ENCODE peak calls at places on chromosomes 4 and X, in ten cellular contexts. One of them, this sample, is unnamed.

GRCh38 chr4:44668521-44668920 is 9.7 kb upstream of the GUF1 start:
- DNase-seq in CD8-positive, alpha-beta memory T cell: no peak
- DNase-seq in NCI-H524: no peak
- DNase-seq in activated CD4-positive, alpha-beta T cell treated with anti-CD3 and anti-CD28 coated beads, Interleukin-2, amount 10 ng/mL, durations not matched to agents 7 days and 5 days: no peak
- DNase-seq in kidney tubule cell: no peak
- DNase-seq in Caki2: no peak
- DNase-seq in body of pancreas: no peak
- DNase-seq in hypothalamus: no peak
- DNase-seq in A549: no peak
- DNase-seq in choroid plexus epithelial cell: no peak
- DNase-seq in this sample: no peak

GRCh38 chr4:38661371-38661770 is 2.6 kb upstream of the KLF3 start:
- DNase-seq in body of pancreas: no peak
- DNase-seq in activated CD4-positive, alpha-beta T cell treated with anti-CD3 and anti-CD28 coated beads, Interleukin-2, amount 10 ng/mL, durations not matched to agents 7 days and 5 days: no peak
- DNase-seq in CD8-positive, alpha-beta memory T cell: no peak
- DNase-seq in NCI-H524: no peak
- DNase-seq in hypothalamus: no peak
- DNase-seq in kidney tubule cell: no peak
- DNase-seq in A549: no peak
- DNase-seq in Caki2: no peak
- DNase-seq in choroid plexus epithelial cell: no peak
- DNase-seq in this sample: no peak

GRCh38 chrX:9535101-9535500 is 70.2 kb downstream of the TBL1X start:
- DNase-seq in CD8-positive, alpha-beta memory T cell: no peak
- DNase-seq in A549: no peak
- DNase-seq in activated CD4-positive, alpha-beta T cell treated with anti-CD3 and anti-CD28 coated beads, Interleukin-2, amount 10 ng/mL, durations not matched to agents 7 days and 5 days: no peak
- DNase-seq in body of pancreas: no peak
- DNase-seq in NCI-H524: no peak
- DNase-seq in kidney tubule cell: no peak
- DNase-seq in hypothalamus: no peak
- DNase-seq in choroid plexus epithelial cell: no peak
- DNase-seq in Caki2: no peak
- DNase-seq in this sample: no peak

GRCh38 chr4:13545394-13545808 is 1.1 kb upstream of the NKX3-2 start:
- DNase-seq in choroid plexus epithelial cell: no peak
- DNase-seq in kidney tubule cell: no peak
- DNase-seq in activated CD4-positive, alpha-beta T cell treated with anti-CD3 and anti-CD28 coated beads, Interleukin-2, amount 10 ng/mL, durations not matched to agents 7 days and 5 days: no peak
- DNase-seq in NCI-H524: no peak
- DNase-seq in A549: no peak
- DNase-seq in Caki2: no peak
- DNase-seq in CD8-positive, alpha-beta memory T cell: no peak
- DNase-seq in hypothalamus: no peak
- DNase-seq in body of pancreas: no peak
- DNase-seq in this sample: no peak

GRCh38 chr4:42398448-42399355 is 1.4 kb downstream of the SHISA3 start:
- DNase-seq in hypothalamus: no peak
- DNase-seq in Caki2: no peak
- DNase-seq in activated CD4-positive, alpha-beta T cell treated with anti-CD3 and anti-CD28 coated beads, Interleukin-2, amount 10 ng/mL, durations not matched to agents 7 days and 5 days: no peak
- DNase-seq in choroid plexus epithelial cell: no peak
- DNase-seq in CD8-positive, alpha-beta memory T cell: no peak
- DNase-seq in body of pancreas: peak
- DNase-seq in NCI-H524: no peak
- DNase-seq in A549: no peak
- DNase-seq in kidney tubule cell: no peak
- DNase-seq in this sample: no peak

GRCh38 chr4:7842384-7843279 is 97.0 kb downstream of the AFAP1 start:
- DNase-seq in CD8-positive, alpha-beta memory T cell: no peak
- DNase-seq in choroid plexus epithelial cell: peak
- DNase-seq in hypothalamus: no peak
- DNase-seq in Caki2: peak
- DNase-seq in body of pancreas: no peak
- DNase-seq in activated CD4-positive, alpha-beta T cell treated with anti-CD3 and anti-CD28 coated beads, Interleukin-2, amount 10 ng/mL, durations not matched to agents 7 days and 5 days: no peak
- DNase-seq in kidney tubule cell: peak
- DNase-seq in A549: peak
- DNase-seq in NCI-H524: no peak
- DNase-seq in this sample: no peak

GRCh38 chrX:13750204-13750603 is 15.7 kb downstream of the OFD1 start:
- DNase-seq in CD8-positive, alpha-beta memory T cell: peak
- DNase-seq in activated CD4-positive, alpha-beta T cell treated with anti-CD3 and anti-CD28 coated beads, Interleukin-2, amount 10 ng/mL, durations not matched to agents 7 days and 5 days: peak
- DNase-seq in body of pancreas: no peak
- DNase-seq in Caki2: peak
- DNase-seq in A549: peak
- DNase-seq in NCI-H524: peak
- DNase-seq in hypothalamus: no peak
- DNase-seq in choroid plexus epithelial cell: peak
- DNase-seq in kidney tubule cell: peak
- DNase-seq in this sample: no peak

GRCh38 chr4:28557755-28558154 is 1697.1 kb downstream of the STIM2 start:
- DNase-seq in Caki2: no peak
- DNase-seq in CD8-positive, alpha-beta memory T cell: no peak
- DNase-seq in activated CD4-positive, alpha-beta T cell treated with anti-CD3 and anti-CD28 coated beads, Interleukin-2, amount 10 ng/mL, durations not matched to agents 7 days and 5 days: no peak
- DNase-seq in kidney tubule cell: peak
- DNase-seq in A549: no peak
- DNase-seq in body of pancreas: no peak
- DNase-seq in hypothalamus: no peak
- DNase-seq in NCI-H524: no peak
- DNase-seq in choroid plexus epithelial cell: peak
- DNase-seq in this sample: no peak

GRCh38 chrX:2192584-2193272 is 308.0 kb downstream of the DHRSX start:
- DNase-seq in choroid plexus epithelial cell: no peak
- DNase-seq in CD8-positive, alpha-beta memory T cell: no peak
- DNase-seq in kidney tubule cell: no peak
- DNase-seq in A549: no peak
- DNase-seq in activated CD4-positive, alpha-beta T cell treated with anti-CD3 and anti-CD28 coated beads, Interleukin-2, amount 10 ng/mL, durations not matched to agents 7 days and 5 days: no peak
- DNase-seq in body of pancreas: no peak
- DNase-seq in Caki2: no peak
- DNase-seq in NCI-H524: no peak
- DNase-seq in hypothalamus: no peak
- DNase-seq in this sample: no peak

GRCh38 chr4:166622425-166622977 is 611.8 kb downstream of the SPOCK3 start:
- DNase-seq in activated CD4-positive, alpha-beta T cell treated with anti-CD3 and anti-CD28 coated beads, Interleukin-2, amount 10 ng/mL, durations not matched to agents 7 days and 5 days: no peak
- DNase-seq in A549: no peak
- DNase-seq in body of pancreas: no peak
- DNase-seq in choroid plexus epithelial cell: no peak
- DNase-seq in hypothalamus: no peak
- DNase-seq in kidney tubule cell: no peak
- DNase-seq in NCI-H524: no peak
- DNase-seq in Caki2: no peak
- DNase-seq in CD8-positive, alpha-beta memory T cell: no peak
- DNase-seq in this sample: no peak

GRCh38 chrX:130049821-130050220 is 60.5 kb downstream of the ELF4 start:
- DNase-seq in CD8-positive, alpha-beta memory T cell: no peak
- DNase-seq in A549: no peak
- DNase-seq in kidney tubule cell: no peak
- DNase-seq in choroid plexus epithelial cell: no peak
- DNase-seq in NCI-H524: no peak
- DNase-seq in body of pancreas: no peak
- DNase-seq in activated CD4-positive, alpha-beta T cell treated with anti-CD3 and anti-CD28 coated beads, Interleukin-2, amount 10 ng/mL, durations not matched to agents 7 days and 5 days: no peak
- DNase-seq in hypothalamus: no peak
- DNase-seq in Caki2: no peak
- DNase-seq in this sample: no peak

GRCh38 chr4:589219-589963 is 13.3 kb upstream of the TMEM271 start:
- DNase-seq in body of pancreas: no peak
- DNase-seq in CD8-positive, alpha-beta memory T cell: no peak
- DNase-seq in NCI-H524: no peak
- DNase-seq in Caki2: no peak
- DNase-seq in hypothalamus: no peak
- DNase-seq in activated CD4-positive, alpha-beta T cell treated with anti-CD3 and anti-CD28 coated beads, Interleukin-2, amount 10 ng/mL, durations not matched to agents 7 days and 5 days: no peak
- DNase-seq in kidney tubule cell: no peak
- DNase-seq in A549: no peak
- DNase-seq in choroid plexus epithelial cell: no peak
- DNase-seq in this sample: no peak

GRCh38 chr4:122469457-122469856 is 12.9 kb upstream of the IL2 start:
- DNase-seq in hypothalamus: no peak
- DNase-seq in kidney tubule cell: no peak
- DNase-seq in Caki2: no peak
- DNase-seq in activated CD4-positive, alpha-beta T cell treated with anti-CD3 and anti-CD28 coated beads, Interleukin-2, amount 10 ng/mL, durations not matched to agents 7 days and 5 days: no peak
- DNase-seq in A549: no peak
- DNase-seq in CD8-positive, alpha-beta memory T cell: no peak
- DNase-seq in NCI-H524: no peak
- DNase-seq in choroid plexus epithelial cell: no peak
- DNase-seq in body of pancreas: no peak
- DNase-seq in this sample: no peak

GRCh38 chr4:37970702-37971101 is 10.5 kb downstream of the PTTG2 start:
- DNase-seq in NCI-H524: no peak
- DNase-seq in A549: peak
- DNase-seq in choroid plexus epithelial cell: peak
- DNase-seq in body of pancreas: peak
- DNase-seq in CD8-positive, alpha-beta memory T cell: peak
- DNase-seq in hypothalamus: no peak
- DNase-seq in activated CD4-positive, alpha-beta T cell treated with anti-CD3 and anti-CD28 coated beads, Interleukin-2, amount 10 ng/mL, durations not matched to agents 7 days and 5 days: peak
- DNase-seq in kidney tubule cell: peak
- DNase-seq in Caki2: peak
- DNase-seq in this sample: peak

GRCh38 chr4:181550381-181550780 is 692.8 kb upstream of the TENM3 start:
- DNase-seq in body of pancreas: no peak
- DNase-seq in activated CD4-positive, alpha-beta T cell treated with anti-CD3 and anti-CD28 coated beads, Interleukin-2, amount 10 ng/mL, durations not matched to agents 7 days and 5 days: no peak
- DNase-seq in choroid plexus epithelial cell: no peak
- DNase-seq in hypothalamus: no peak
- DNase-seq in kidney tubule cell: no peak
- DNase-seq in NCI-H524: no peak
- DNase-seq in CD8-positive, alpha-beta memory T cell: no peak
- DNase-seq in A549: no peak
- DNase-seq in Caki2: no peak
- DNase-seq in this sample: no peak

GRCh38 chrX:83469551-83469950 is 38.5 kb upstream of the POU3F4 start:
- DNase-seq in NCI-H524: peak
- DNase-seq in body of pancreas: peak
- DNase-seq in CD8-positive, alpha-beta memory T cell: no peak
- DNase-seq in activated CD4-positive, alpha-beta T cell treated with anti-CD3 and anti-CD28 coated beads, Interleukin-2, amount 10 ng/mL, durations not matched to agents 7 days and 5 days: no peak
- DNase-seq in kidney tubule cell: peak
- DNase-seq in choroid plexus epithelial cell: peak
- DNase-seq in Caki2: peak
- DNase-seq in A549: peak
- DNase-seq in hypothalamus: no peak
- DNase-seq in this sample: no peak

GRCh38 chrX:130028196-130028595 is 45.8 kb downstream of the BCORL1 start:
- DNase-seq in choroid plexus epithelial cell: peak
- DNase-seq in CD8-positive, alpha-beta memory T cell: peak
- DNase-seq in hypothalamus: no peak
- DNase-seq in body of pancreas: peak
- DNase-seq in activated CD4-positive, alpha-beta T cell treated with anti-CD3 and anti-CD28 coated beads, Interleukin-2, amount 10 ng/mL, durations not matched to agents 7 days and 5 days: peak
- DNase-seq in A549: peak
- DNase-seq in kidney tubule cell: peak
- DNase-seq in Caki2: no peak
- DNase-seq in NCI-H524: no peak
- DNase-seq in this sample: peak